ENCODE peak calls at places on chromosome 10, in five cellular contexts. J, W, M, L and X are unnamed samples.

GRCh38 chr10:132893090-132893489 is 49.3 kb downstream of the CFAP46 start:
- DNase-seq in J (no peak), L (no peak), M (peak), W (no peak), X (no peak)

GRCh38 chr10:132176647-132177046 is 10.1 kb upstream of the DPYSL4 start:
- DNase-seq in L (no peak), W (no peak), M (no peak), J (no peak), X (no peak)

GRCh38 chr10:24008164-24009066 is 200.5 kb upstream of the KIAA1217 start:
- DNase-seq in M (no peak), W (peak), J (no peak), L (peak), X (no peak)

GRCh38 chr10:47264797-47265281 is 35.2 kb upstream of the GDF10 start:
- DNase-seq in M (peak), L (no peak), J (no peak), W (no peak), X (no peak)

GRCh38 chr10:99430116-99430450 is 341 bp downstream of the GOT1 start:
- DNase-seq in M (no peak), W (peak), L (no peak), J (no peak), X (no peak)

GRCh38 chr10:129755075-129756020 is 208.7 kb downstream of the EBF3 start:
- DNase-seq in J (no peak), L (no peak), W (no peak), M (peak), X (no peak)

GRCh38 chr10:102517553-102517952 is 13.8 kb downstream of the SUFU start:
- DNase-seq in J (no peak), W (peak), M (no peak), L (peak), X (no peak)

GRCh38 chr10:30127120-30127541 is 67.7 kb upstream of the JCAD start:
- DNase-seq in J (no peak), M (no peak), L (peak), W (peak), X (no peak)

GRCh38 chr10:33280217-33280616 is 54.2 kb downstream of the NRP1 start:
- DNase-seq in L (no peak), W (no peak), M (no peak), J (no peak), X (no peak)

GRCh38 chr10:5509236-5509635 is 9.9 kb upstream of the CALML5 start:
- DNase-seq in L (no peak), J (no peak), W (no peak), M (peak), X (no peak)

GRCh38 chr10:44780461-44780860 is 130.7 kb upstream of the TMEM72 start:
- DNase-seq in M (no peak), L (peak), J (no peak), W (no peak), X (no peak)

GRCh38 chr10:33521062-33521461 is 186.6 kb upstream of the NRP1 start:
- DNase-seq in J (no peak), M (no peak), L (no peak), W (no peak), X (no peak)

GRCh38 chr10:14032406-14032998 is 298.2 kb downstream of the FRMD4A start:
- DNase-seq in J (no peak), W (no peak), L (peak), M (no peak), X (no peak)

GRCh38 chr10:22536620-22537019 is 177.8 kb downstream of the PIP4K2A start:
- DNase-seq in J (no peak), L (no peak), W (no peak), M (no peak), X (no peak)

GRCh38 chr10:20133669-20134189 is 317.5 kb downstream of the PLXDC2 start:
- DNase-seq in W (no peak), J (no peak), M (no peak), L (no peak), X (no peak)

GRCh38 chr10:103021897-103022286 is 103.8 kb downstream of the CNNM2 start:
- DNase-seq in M (no peak), L (peak), W (peak), J (no peak), X (no peak)